ENCODE peak calls at places on chromosomes 1 and 21, in nine cellular contexts. Q is upper lobe of right lung; Y is NCI-H1092 treated with DMSO at 0.1 percent for 48 hours; A is cerebellar cortex; G is stomach; B is activated T-cell treated with anti-CD3 and anti-CD28 coated beads, Interleukin-2, amount 50 U/mL, for 72 hours; Z is stimulated activated CD4-positive, alpha-beta T cell treated with anti-CD3 and anti-CD28 coated beads, TNF-alpha, amount 100 ng/mL, for 1 hour; K is amniotic stem cell; T is T-helper 1 cell. E is an unnamed sample.

GRCh38 chr21:33943293-33943692 is 27.7 kb upstream of the ATP5PO start:
- DNase-seq in Q (no peak), Y (no peak), A (no peak), G (no peak), B (no peak), Z (no peak), K (no peak), T (no peak), E (no peak)

GRCh38 chr1:151934048-151934493 is 24.8 kb upstream of the THEM4 start:
- DNase-seq in Q (no peak), Y (peak; percentile 64), A (peak; percentile 26), G (peak; percentile 40), B (peak; percentile 45), Z (peak; percentile 7), K (peak; percentile 28), T (peak; percentile 48), E (peak; percentile 47)

GRCh38 chr1:30735124-30735523 is 11.7 kb upstream of the MATN1 start:
- DNase-seq in Q (no peak), Y (peak; percentile 13), A (no peak), G (no peak), B (no peak), Z (no peak), K (no peak), T (no peak), E (no peak)

GRCh38 chr1:198449727-198450433 is 90.6 kb downstream of the ATP6V1G3 start:
- DNase-seq in Q (no peak), Y (no peak), A (no peak), G (no peak), B (no peak), Z (no peak), K (no peak), T (no peak), E (peak; percentile 78)

GRCh38 chr1:39158330-39159086 is 46.0 kb upstream of the MACF1 start:
- DNase-seq in Q (no peak), Y (peak; percentile 68), A (peak; percentile 83), G (peak; percentile 85), B (no peak), Z (no peak), K (no peak), T (no peak), E (no peak)

GRCh38 chr1:155932085-155932484 is 2.1 kb downstream of the KHDC4 start:
- DNase-seq in Q (no peak), Y (no peak), A (no peak), G (no peak), B (no peak), Z (no peak), K (no peak), T (no peak), E (no peak)

GRCh38 chr1:6907201-6907600 is 121.9 kb downstream of the CAMTA1 start:
- DNase-seq in Q (no peak), Y (no peak), A (no peak), G (no peak), B (no peak), Z (no peak), K (no peak), T (no peak), E (no peak)

GRCh38 chr1:40315795-40316594 is 1.1 kb downstream of the COL9A2 start:
- DNase-seq in Q (no peak), Y (peak; percentile 73), A (no peak), G (no peak), B (peak; percentile 44), Z (no peak), K (no peak), T (peak; percentile 13), E (no peak)

GRCh38 chr1:206924549-206925115 is 2.9 kb upstream of the FCMR start:
- DNase-seq in Q (no peak), Y (no peak), A (no peak), G (no peak), B (peak; percentile 57), Z (no peak), K (no peak), T (no peak), E (no peak)

GRCh38 chr1:71462247-71462646 is 381.4 kb upstream of the ZRANB2 start:
- DNase-seq in Q (no peak), Y (no peak), A (no peak), G (no peak), B (no peak), Z (no peak), K (no peak), T (no peak), E (no peak)